ENCODE peak calls at places on chromosomes 5 and 9, in four cellular contexts. B is stimulated activated CD8-positive, alpha-beta memory T cell treated with anti-CD3 and anti-CD28 coated beads, Interleukin-2, amount 100 ng/mL, for 48 hours; Q is amygdala; T is activated naive CD4-positive, alpha-beta T cell. V is an unnamed sample.

GRCh38 chr5:172721455-172722308 is 49.3 kb downstream of the DUSP1 start:
- DNase-seq in Q (no peak), B (no peak), T (no peak), V (no peak)

GRCh38 chr9:37602817-37603216 is 10.4 kb upstream of the TOMM5 start:
- DNase-seq in T (no peak), B (no peak), Q (no peak), V (no peak)

GRCh38 chr5:143557061-143557818 is 153.8 kb upstream of the NR3C1 start:
- DNase-seq in Q (no peak), B (no peak), T (no peak), V (no peak)

GRCh38 chr5:148909766-148910165 is 83.4 kb downstream of the ADRB2 start:
- DNase-seq in T (no peak), B (no peak), Q (no peak), V (no peak)

GRCh38 chr5:96033116-96033515 is 71.5 kb upstream of the ELL2 start:
- DNase-seq in B (no peak), T (no peak), Q (no peak), V (no peak)

GRCh38 chr5:174617910-174618309 is 106.5 kb upstream of the MSX2 start:
- DNase-seq in Q (no peak), B (no peak), T (no peak), V (no peak)

GRCh38 chr9:107907715-107908114 is 418.1 kb upstream of the KLF4 start:
- DNase-seq in B (no peak), Q (no peak), T (no peak), V (no peak)

GRCh38 chr5:54311178-54311811 is 922 bp upstream of the ARL15 start:
- DNase-seq in T (no peak), Q (no peak), B (no peak), V (no peak)

GRCh38 chr9:123469231-123469630 is 113.2 kb downstream of the CRB2 start:
- DNase-seq in Q (no peak), T (no peak), B (no peak), V (no peak)

GRCh38 chr9:122125891-122126331 is 32.8 kb upstream of the TTLL11 start:
- DNase-seq in T (no peak), B (no peak), Q (no peak), V (no peak)

GRCh38 chr9:127187231-127187956 is 65.0 kb upstream of the ANGPTL2 start:
- DNase-seq in T (no peak), B (no peak), Q (no peak), V (peak; percentile 83)

GRCh38 chr9:98551511-98552286 is 157.0 kb downstream of the GABBR2 start:
- DNase-seq in T (no peak), Q (no peak), B (no peak), V (no peak)

GRCh38 chr9:6605202-6605601 is 40.3 kb downstream of the GLDC start:
- DNase-seq in Q (no peak), T (no peak), B (no peak), V (no peak)

GRCh38 chr9:69444021-69444420 is 119.0 kb downstream of the ENTREP1 start:
- DNase-seq in B (no peak), Q (no peak), T (no peak), V (no peak)

GRCh38 chr5:74095871-74096270 is 469.9 kb downstream of the ARHGEF28 start:
- DNase-seq in Q (no peak), T (no peak), B (no peak), V (no peak)

GRCh38 chr5:32233696-32234447 is 59.8 kb upstream of the GOLPH3 start:
- DNase-seq in B (no peak), Q (no peak), T (no peak), V (peak; percentile 39)

GRCh38 chr5:93425102-93425501 is 155.9 kb downstream of the NR2F1-AS1 start:
- DNase-seq in T (no peak), B (no peak), Q (no peak), V (no peak)

GRCh38 chr9:70021026-70021571 is 22.5 kb upstream of the MAMDC2 start:
- DNase-seq in B (no peak), Q (no peak), T (no peak), V (no peak)

GRCh38 chr5:116084231-116084630 is 594 bp upstream of the COMMD10 start:
- DNase-seq in B (no peak), T (no peak), Q (no peak), V (no peak)

V was measured in tibial nerve.